ENCODE peak calls at places on chromosomes 1 and 21, in ten cellular contexts. P is tibial artery, K is fibroblast of lung, O is coronary artery, Y is HL-60, C is spleen, D is breast epithelium, Z is cardiac muscle cell, T is uterus, F is dorsolateral prefrontal cortex. R is an unnamed sample.
A peak's percentile ranks its signal among the peaks of the same experiment; 100 is the strongest.

GRCh38 chr1:110196917-110197782 is 13.0 kb upstream of the KCNC4 start:
- DNase-seq in P (no peak), K (no peak), O (no peak), Y (peak; percentile 48), C (peak; percentile 83), D (no peak), Z (peak; percentile 60), T (no peak), F (no peak), R (peak; percentile 71)

GRCh38 chr1:69109276-69109675 is 458.4 kb upstream of the LRRC7 start:
- DNase-seq in P (no peak), K (peak; percentile 19), O (no peak), Y (no peak), C (no peak), D (no peak), Z (no peak), T (no peak), F (no peak), R (no peak)

GRCh38 chr1:191528275-191528674 is 630.0 kb upstream of the RGS18 start:
- DNase-seq in P (no peak), K (no peak), O (no peak), Y (no peak), C (no peak), D (no peak), Z (no peak), T (no peak), F (no peak), R (no peak)

GRCh38 chr1:109116286-109116685 is 2.4 kb downstream of the ELAPOR1 start:
- DNase-seq in P (no peak), K (no peak), O (no peak), Y (no peak), C (no peak), D (no peak), Z (no peak), T (no peak), F (no peak), R (no peak)

GRCh38 chr1:19210772-19211549 is 895 bp upstream of the UBR4 start:
- DNase-seq in P (no peak), K (peak; percentile 30), O (no peak), Y (no peak), C (no peak), D (no peak), Z (peak; percentile 28), T (no peak), F (no peak), R (no peak)

GRCh38 chr1:156664046-156664948 is 12.9 kb downstream of the NES start:
- DNase-seq in P (no peak), K (peak; percentile 52), O (no peak), Y (no peak), C (no peak), D (no peak), Z (peak; percentile 76), T (no peak), F (no peak), R (no peak)

GRCh38 chr1:39800471-39800835 is 11.8 kb upstream of the BMP8B start:
- DNase-seq in P (no peak), K (no peak), O (no peak), Y (peak; percentile 84), C (no peak), D (no peak), Z (no peak), T (no peak), F (no peak), R (no peak)

GRCh38 chr21:39854572-39854971 is 12.7 kb upstream of the PCP4 start:
- DNase-seq in P (no peak), K (no peak), O (no peak), Y (no peak), C (no peak), D (no peak), Z (no peak), T (no peak), F (no peak), R (no peak)

DNA sequence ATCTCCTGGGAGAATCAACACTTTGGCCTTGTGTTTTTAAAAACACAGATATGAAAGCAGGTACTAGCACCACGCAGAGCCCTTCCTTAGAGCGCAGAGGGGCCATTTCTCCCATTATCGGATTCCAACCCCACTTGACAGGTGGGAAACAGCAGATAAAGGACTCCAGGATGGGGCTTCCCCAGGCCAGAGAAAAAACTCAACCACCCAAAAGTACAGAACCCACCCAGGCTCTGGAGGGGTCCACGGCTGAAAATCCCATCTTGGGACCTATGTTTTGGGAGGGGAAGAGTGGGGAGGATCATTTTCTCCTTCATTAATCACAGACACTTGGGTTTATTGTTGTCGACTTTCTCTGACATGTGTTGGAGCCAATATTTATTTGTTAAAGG is 27.1 kb upstream of the COL18A1 start:
- DNase-seq in P (no peak), K (no peak), O (no peak), Y (no peak), C (peak; percentile 12), D (peak; percentile 17), Z (no peak), T (no peak), F (no peak), R (no peak)
- H3K27ac ChIP-seq in P (no peak overlapping the region), K (no peak overlapping the region), O (no peak overlapping the region), Y (no peak overlapping the region), C (no peak overlapping the region), D (no peak overlapping the region), Z (no peak overlapping the region), T (no peak overlapping the region), F (no peak overlapping the region), R (no peak overlapping the region)

GRCh38 chr1:4034318-4034887 is 134.3 kb upstream of the C1orf174 start:
- DNase-seq in P (no peak), K (no peak), O (no peak), Y (no peak), C (no peak), D (no peak), Z (no peak), T (no peak), F (no peak), R (no peak)
- H3K27ac ChIP-seq in P (no peak overlapping the region), K (no peak overlapping the region), O (no peak overlapping the region), Y (no peak overlapping the region), C (no peak overlapping the region), D (no peak overlapping the region), Z (no peak overlapping the region), T (no peak overlapping the region), F (no peak overlapping the region), R (no peak overlapping the region)

DNA sequence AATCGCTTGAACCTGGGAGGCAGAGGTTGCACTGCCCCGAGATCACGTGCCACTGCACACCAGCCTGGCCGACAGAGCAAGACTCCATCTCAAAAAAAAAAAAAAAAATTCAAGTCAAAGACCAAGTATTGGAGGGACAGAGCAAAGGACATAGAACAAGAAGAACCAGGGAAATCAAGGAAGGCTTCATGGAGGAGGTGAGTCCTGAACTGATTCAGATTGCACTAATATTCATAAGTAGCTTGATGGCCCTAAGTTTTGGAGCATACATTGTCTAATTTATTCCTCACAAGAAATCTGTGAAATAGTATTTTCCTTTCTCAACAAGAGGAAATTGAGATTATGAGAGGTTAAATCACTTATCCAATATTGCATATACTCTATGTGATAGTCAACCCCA is 3.9 kb upstream of the PRR9 start:
- DNase-seq in P (no peak), K (no peak), O (no peak), Y (no peak), C (no peak), D (no peak), Z (no peak), T (no peak), F (no peak), R (no peak)
- H3K27ac ChIP-seq in P (no peak overlapping the region), K (no peak overlapping the region), O (no peak overlapping the region), Y (no peak overlapping the region), C (no peak overlapping the region), D (no peak overlapping the region), Z (no peak overlapping the region), T (no peak overlapping the region), F (no peak overlapping the region), R (no peak overlapping the region)

DNA sequence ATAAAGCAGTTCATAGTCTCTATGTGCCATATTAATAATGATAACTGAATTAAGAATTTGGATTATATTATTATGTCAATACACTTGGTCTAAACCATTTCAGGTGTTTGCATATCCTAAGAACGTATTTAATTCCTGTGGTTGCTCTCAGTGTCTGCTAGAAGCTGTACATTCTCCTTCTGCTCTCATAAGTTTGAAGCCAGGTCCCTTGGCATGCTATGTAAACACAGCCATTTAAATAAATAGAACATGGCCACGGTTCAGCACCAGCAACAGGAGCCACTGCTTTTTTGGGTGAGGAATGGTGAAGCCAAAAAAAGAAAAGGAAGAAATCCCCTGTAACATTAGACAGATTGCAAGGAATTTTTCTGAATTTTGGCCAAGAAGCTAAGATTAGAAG is 19.1 kb downstream of the CCN1 start:
- DNase-seq in P (no peak), K (no peak), O (no peak), Y (no peak), C (no peak), D (no peak), Z (no peak), T (no peak), F (no peak), R (no peak)
- H3K27ac ChIP-seq in P (no peak overlapping the region), K (no peak overlapping the region), O (no peak overlapping the region), Y (no peak overlapping the region), C (no peak overlapping the region), D (no peak overlapping the region), Z (no peak overlapping the region), T (no peak overlapping the region), F (no peak overlapping the region), R (no peak overlapping the region)

GRCh38 chr1:23963617-23964234 is 4.1 kb downstream of the PNRC2 start:
- DNase-seq in P (no peak), K (no peak), O (no peak), Y (no peak), C (no peak), D (no peak), Z (no peak), T (no peak), F (no peak), R (no peak)
- H3K27ac ChIP-seq in P (peak overlapping the region; percentile 43), K (no peak overlapping the region), O (peak overlapping the region; percentile 6), Y (no peak overlapping the region), C (no peak overlapping the region), D (peak overlapping the region; percentile 15), Z (peak overlapping the region; percentile 82), T (peak overlapping the region; percentile 42), F (no peak overlapping the region), R (no peak overlapping the region)

DNA sequence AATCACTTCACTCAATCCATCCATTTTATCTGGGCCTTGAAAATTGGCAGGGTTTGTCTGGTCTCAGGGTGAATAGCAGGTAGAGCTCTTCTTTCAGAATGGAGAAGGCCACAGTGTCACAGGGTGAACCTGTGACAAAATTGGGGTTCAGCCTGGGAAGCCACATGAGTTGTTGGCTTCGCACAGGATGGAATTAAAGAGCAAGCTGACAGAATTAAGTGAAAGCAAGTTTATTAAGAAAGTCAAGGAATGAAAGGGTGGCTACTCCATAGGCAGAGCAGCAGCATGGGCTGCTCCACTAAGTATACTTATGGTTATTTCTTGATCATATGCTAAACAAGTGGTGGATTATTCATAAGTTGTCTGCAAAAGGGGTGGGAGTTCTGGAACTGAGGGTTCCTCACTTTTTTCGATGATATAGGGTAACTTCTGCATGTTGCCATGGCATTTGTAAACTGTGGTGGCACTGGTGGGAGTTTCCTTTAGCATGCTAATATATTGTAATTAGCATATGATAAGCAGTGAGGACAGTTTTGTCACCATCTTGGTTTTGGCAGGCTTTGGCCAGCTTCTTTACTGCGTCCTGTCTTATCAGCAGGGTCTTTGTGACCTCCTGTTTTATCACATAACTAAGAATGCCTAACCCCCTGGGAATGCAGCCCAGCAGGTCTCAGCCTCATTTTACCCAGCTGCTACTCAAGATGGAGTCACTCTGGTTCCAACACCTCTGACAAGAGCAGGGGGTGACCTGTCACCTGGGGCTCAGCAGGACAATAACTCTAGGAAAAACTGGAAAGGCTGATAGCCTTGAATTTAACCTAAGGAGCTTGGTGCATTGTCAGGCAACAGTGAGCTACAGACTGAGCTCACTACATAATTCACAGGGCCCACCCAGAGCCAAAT is 5.1 kb downstream of the IFNAR2 start:
- DNase-seq in P (no peak), K (no peak), O (no peak), Y (no peak), C (no peak), D (no peak), Z (no peak), T (no peak), F (no peak), R (no peak)
- H3K27ac ChIP-seq in P (no peak overlapping the region), K (no peak overlapping the region), O (no peak overlapping the region), Y (no peak overlapping the region), C (no peak overlapping the region), D (no peak overlapping the region), Z (no peak overlapping the region), T (no peak overlapping the region), F (no peak overlapping the region), R (no peak overlapping the region)